ENCODE peak calls at places on chromosome 18, in seven cellular contexts. T is A549; K is sigmoid colon; F is astrocyte of the cerebellum; P is spleen; R is CD8-positive, alpha-beta T cell; L is tibial artery. S is an unnamed sample.

GRCh38 chr18:32200766-32201165 is 10.9 kb downstream of the MEP1B start:
- DNase-seq in R (no peak), L (no peak), P (no peak), F (no peak), T (no peak), K (no peak), S (no peak)

GRCh38 chr18:22018366-22018765 is 151.0 kb upstream of the GATA6 start:
- DNase-seq in P (no peak), K (no peak), T (no peak), R (no peak), L (no peak), F (no peak), S (no peak)

GRCh38 chr18:14075196-14075595 is 57.0 kb downstream of the ZNF519 start:
- DNase-seq in P (no peak), L (no peak), T (no peak), F (no peak), R (no peak), K (no peak), S (no peak)

GRCh38 chr18:61475931-61476330 is 142.7 kb downstream of the CDH20 start:
- DNase-seq in P (no peak), F (no peak), L (no peak), T (no peak), R (no peak), K (no peak), S (no peak)

GRCh38 chr18:62524443-62525200 is 1.8 kb downstream of the ZCCHC2 start:
- DNase-seq in R (peak), K (peak), L (peak), F (no peak), T (peak), P (peak), S (no peak)

GRCh38 chr18:48270929-48271328 is 138.3 kb downstream of the ZBTB7C start:
- DNase-seq in L (no peak), K (no peak), F (no peak), T (no peak), P (no peak), R (no peak), S (no peak)

GRCh38 chr18:67300498-67300897 is 216.0 kb downstream of the DSEL start:
- DNase-seq in K (no peak), T (no peak), R (no peak), L (no peak), P (no peak), F (no peak), S (no peak)

GRCh38 chr18:11005528-11005927 is 143.8 kb downstream of the PIEZO2 start:
- DNase-seq in L (no peak), P (no peak), T (peak), F (peak), K (peak), R (no peak), S (peak)

GRCh38 chr18:67509711-67510110 is 6.8 kb downstream of the DSEL start:
- DNase-seq in L (no peak), T (no peak), F (no peak), R (no peak), P (no peak), K (no peak), S (no peak)

GRCh38 chr18:79510046-79510685 is 114.4 kb downstream of the NFATC1 start:
- DNase-seq in P (peak), T (no peak), K (peak), F (no peak), L (peak), R (no peak), S (no peak)

GRCh38 chr18:29062921-29063320 is 886.0 kb upstream of the CDH2 start:
- DNase-seq in F (no peak), K (no peak), T (no peak), R (no peak), P (no peak), L (no peak), S (no peak)

GRCh38 chr18:26227051-26227672 is 917 bp downstream of the TAF4B start:
- DNase-seq in L (peak), K (peak), T (no peak), P (no peak), F (no peak), R (no peak), S (no peak)

GRCh38 chr18:57953883-57954282 is 90.1 kb upstream of the NEDD4L start:
- DNase-seq in T (no peak), K (no peak), R (no peak), L (no peak), P (no peak), F (no peak), S (no peak)

GRCh38 chr18:55328301-55328700 is 259.7 kb downstream of the TCF4 start:
- DNase-seq in L (no peak), F (no peak), R (no peak), K (no peak), T (no peak), P (no peak), S (no peak)

GRCh38 chr18:33210575-33211189 is 229.8 kb downstream of the CCDC178 start:
- DNase-seq in T (no peak), L (no peak), K (no peak), R (no peak), P (no peak), F (peak), S (peak)

GRCh38 chr18:77821892-77822291 is 572.2 kb downstream of the GALR1 start:
- DNase-seq in P (no peak), T (no peak), L (no peak), F (no peak), R (no peak), K (no peak), S (no peak)

GRCh38 chr18:63511285-63511684 is 30.9 kb upstream of the SERPINB12 start:
- DNase-seq in T (peak), K (no peak), P (no peak), R (no peak), L (no peak), F (peak), S (no peak)

GRCh38 chr18:26089247-26090129 is 925 bp downstream of the SS18 start:
- DNase-seq in F (peak), L (no peak), K (no peak), R (no peak), T (no peak), P (no peak), S (no peak)

GRCh38 chr18:55419132-55419938 is 168.7 kb downstream of the TCF4 start:
- DNase-seq in P (no peak), F (no peak), K (no peak), R (no peak), T (no peak), L (no peak), S (no peak)

GRCh38 chr18:60675801-60676200 is 303.2 kb upstream of the MC4R start:
- DNase-seq in R (no peak), P (no peak), L (no peak), K (no peak), T (no peak), F (no peak), S (no peak)

GRCh38 chr18:53380063-53380639 is 844.3 kb downstream of the MBD2 start:
- DNase-seq in P (no peak), L (no peak), T (peak), F (peak), K (no peak), R (no peak), S (peak)

GRCh38 chr18:23451011-23451410 is 2.1 kb upstream of the RIOK3 start:
- DNase-seq in P (no peak), L (no peak), K (no peak), R (no peak), F (no peak), T (no peak), S (no peak)
- H3K4me3 ChIP-seq in P (no peak), L (no peak), K (no peak), R (no peak), F (no peak), T (no peak), S (no peak)

GRCh38 chr18:69957071-69957620 is 9.5 kb upstream of the CD226 start:
- DNase-seq in T (no peak), L (no peak), K (no peak), P (no peak), R (no peak), F (no peak), S (no peak)
- H3K4me3 ChIP-seq in T (no peak), L (no peak), K (no peak), P (peak), R (peak), F (no peak), S (no peak)

GRCh38 chr18:49561377-49562193 is at the start of gene LIPG:
- DNase-seq in L (no peak), P (no peak), K (no peak), F (peak), T (peak), R (no peak), S (peak)
- H3K4me3 ChIP-seq in L (peak), P (peak), K (peak), F (peak), T (peak), R (peak), S (peak)

DNA sequence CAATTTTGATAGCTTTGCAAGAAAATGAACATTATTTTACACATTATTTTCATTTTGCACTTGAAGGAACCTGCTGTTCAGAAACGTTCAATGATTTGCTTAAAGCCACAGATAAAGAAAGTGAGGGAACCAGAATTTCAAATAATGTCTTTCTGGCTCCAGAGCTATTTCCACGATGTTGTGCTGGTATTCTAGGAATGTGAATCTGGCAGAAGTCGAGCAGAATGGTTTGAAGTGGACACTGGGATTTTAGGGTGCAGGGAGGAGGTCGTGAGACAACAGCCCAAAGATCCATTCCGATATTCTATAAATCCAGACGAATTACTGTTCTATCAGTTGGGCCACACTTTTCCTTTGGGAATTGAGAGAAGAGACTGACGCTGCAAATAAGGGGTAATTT is 2.2 kb downstream of the CCDC102B start:
- DNase-seq in K (no peak), P (no peak), L (no peak), T (no peak), F (no peak), R (no peak), S (no peak)
- H3K4me3 ChIP-seq in K (no peak), P (no peak), L (no peak), T (no peak), F (no peak), R (no peak), S (no peak)

GRCh38 chr18:59481436-59481835 is 122.4 kb upstream of the LMAN1 start:
- DNase-seq in K (no peak), P (no peak), F (no peak), R (no peak), T (no peak), L (no peak), S (no peak)

GRCh38 chr18:59479776-59480175 is 120.7 kb upstream of the LMAN1 start:
- DNase-seq in K (no peak), T (no peak), R (no peak), F (no peak), L (no peak), P (no peak), S (no peak)

GRCh38 chr18:59488899-59489298 is 129.8 kb upstream of the LMAN1 start:
- DNase-seq in R (no peak), K (no peak), P (no peak), F (no peak), T (no peak), L (no peak), S (no peak)

GRCh38 chr18:59484796-59485328 is 125.8 kb upstream of the LMAN1 start:
- DNase-seq in P (no peak), K (no peak), T (no peak), L (no peak), R (no peak), F (no peak), S (peak)

DNA sequence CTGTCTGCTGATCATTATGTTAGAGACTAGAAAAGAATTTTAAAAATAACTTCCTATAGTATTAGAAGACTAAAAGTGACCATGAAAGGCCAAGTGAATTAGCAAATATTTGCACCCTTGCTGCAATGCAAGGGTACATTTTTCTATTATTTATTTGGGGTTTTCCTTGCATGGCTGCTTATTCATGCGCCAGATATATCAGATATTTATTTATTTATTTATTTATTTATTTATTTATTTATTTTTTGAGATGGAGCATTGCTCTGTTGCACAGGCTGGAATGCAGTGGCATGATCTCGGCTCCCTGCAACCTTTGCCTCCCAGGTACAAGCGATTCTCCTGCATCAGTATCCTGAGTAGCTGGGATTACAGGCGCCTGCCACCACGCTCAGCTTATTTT is 126.3 kb upstream of the LMAN1 start:
- DNase-seq in K (no peak), P (no peak), L (no peak), R (no peak), T (no peak), F (no peak), S (no peak)
- H3K4me3 ChIP-seq in K (no peak), P (no peak), L (no peak), R (no peak), T (no peak), F (no peak), S (no peak)

S was measured in retinal pigment epithelial cell.